ENCODE peak calls at places on chromosomes 1 and 21, in eight cellular contexts. One of them, this sample, is unnamed.
A peak's percentile ranks its signal among the peaks of the same experiment; 100 is the strongest.

GRCh38 chr1:145927916-145928647 is 798 bp upstream of the RBM8A start:
- DNase-seq in endodermal cell: no peak
- DNase-seq in AG04450: no peak
- DNase-seq in upper lobe of right lung: no peak
- DNase-seq in heart right ventricle: no peak
- DNase-seq in brain microvascular endothelial cell: no peak
- DNase-seq in psoas muscle: no peak
- DNase-seq in heart left ventricle: no peak
- DNase-seq in this sample: no peak

GRCh38 chr1:39305555-39305954 is 101.1 kb downstream of the MACF1 start:
- DNase-seq in endodermal cell: no peak
- DNase-seq in AG04450: no peak
- DNase-seq in upper lobe of right lung: no peak
- DNase-seq in heart right ventricle: no peak
- DNase-seq in brain microvascular endothelial cell: no peak
- DNase-seq in psoas muscle: no peak
- DNase-seq in heart left ventricle: no peak
- DNase-seq in this sample: no peak

GRCh38 chr1:22872971-22873664 is 99.5 kb downstream of the LACTBL1 start:
- DNase-seq in endodermal cell: no peak
- DNase-seq in AG04450: no peak
- DNase-seq in upper lobe of right lung: no peak
- DNase-seq in heart right ventricle: no peak
- DNase-seq in brain microvascular endothelial cell: no peak
- DNase-seq in psoas muscle: no peak
- DNase-seq in heart left ventricle: no peak
- DNase-seq in this sample: no peak

GRCh38 chr1:153577138-153577537 is 11.5 kb upstream of the S100A2 start:
- DNase-seq in endodermal cell: no peak
- DNase-seq in AG04450: no peak
- DNase-seq in upper lobe of right lung: no peak
- DNase-seq in heart right ventricle: no peak
- DNase-seq in brain microvascular endothelial cell: no peak
- DNase-seq in psoas muscle: no peak
- DNase-seq in heart left ventricle: no peak
- DNase-seq in this sample: no peak

GRCh38 chr1:6581561-6582305 is 1.9 kb downstream of the ZBTB48 start:
- DNase-seq in endodermal cell: no peak
- DNase-seq in AG04450: no peak
- DNase-seq in upper lobe of right lung: peak; percentile 68
- DNase-seq in heart right ventricle: no peak
- DNase-seq in brain microvascular endothelial cell: no peak
- DNase-seq in psoas muscle: no peak
- DNase-seq in heart left ventricle: no peak
- DNase-seq in this sample: peak; percentile 70

GRCh38 chr1:210455840-210456603 is 127.3 kb downstream of the HHAT start:
- DNase-seq in endodermal cell: no peak
- DNase-seq in AG04450: no peak
- DNase-seq in upper lobe of right lung: no peak
- DNase-seq in heart right ventricle: no peak
- DNase-seq in brain microvascular endothelial cell: no peak
- DNase-seq in psoas muscle: no peak
- DNase-seq in heart left ventricle: no peak
- DNase-seq in this sample: no peak

GRCh38 chr1:216750031-216750627 is 26.9 kb upstream of the ESRRG start:
- DNase-seq in endodermal cell: peak; percentile 78
- DNase-seq in AG04450: peak; percentile 11
- DNase-seq in upper lobe of right lung: no peak
- DNase-seq in heart right ventricle: no peak
- DNase-seq in brain microvascular endothelial cell: peak; percentile 45
- DNase-seq in psoas muscle: no peak
- DNase-seq in heart left ventricle: peak; percentile 19
- DNase-seq in this sample: no peak

GRCh38 chr1:112509005-112509659 is 367 bp downstream of the WNT2B start:
- DNase-seq in endodermal cell: peak; percentile 86
- DNase-seq in AG04450: no peak
- DNase-seq in upper lobe of right lung: peak; percentile 73
- DNase-seq in heart right ventricle: no peak
- DNase-seq in brain microvascular endothelial cell: no peak
- DNase-seq in psoas muscle: no peak
- DNase-seq in heart left ventricle: no peak
- DNase-seq in this sample: peak; percentile 53

GRCh38 chr1:198102454-198102791 is 54.4 kb upstream of the NEK7 start:
- DNase-seq in endodermal cell: no peak
- DNase-seq in AG04450: no peak
- DNase-seq in upper lobe of right lung: no peak
- DNase-seq in heart right ventricle: no peak
- DNase-seq in brain microvascular endothelial cell: no peak
- DNase-seq in psoas muscle: no peak
- DNase-seq in heart left ventricle: no peak
- DNase-seq in this sample: no peak

GRCh38 chr21:32184485-32184884 is 94.4 kb downstream of the MIS18A start:
- DNase-seq in endodermal cell: peak; percentile 63
- DNase-seq in AG04450: no peak
- DNase-seq in upper lobe of right lung: no peak
- DNase-seq in heart right ventricle: no peak
- DNase-seq in brain microvascular endothelial cell: no peak
- DNase-seq in psoas muscle: no peak
- DNase-seq in heart left ventricle: no peak
- DNase-seq in this sample: no peak

GRCh38 chr1:107315652-107316051 is 174.8 kb downstream of the NTNG1 start:
- DNase-seq in endodermal cell: no peak
- DNase-seq in AG04450: no peak
- DNase-seq in upper lobe of right lung: no peak
- DNase-seq in heart right ventricle: no peak
- DNase-seq in brain microvascular endothelial cell: no peak
- DNase-seq in psoas muscle: no peak
- DNase-seq in heart left ventricle: no peak
- DNase-seq in this sample: no peak

GRCh38 chr21:34187935-34188334 is 114.6 kb downstream of the MRPS6 start:
- DNase-seq in endodermal cell: no peak
- DNase-seq in AG04450: no peak
- DNase-seq in upper lobe of right lung: no peak
- DNase-seq in heart right ventricle: peak; percentile 39
- DNase-seq in brain microvascular endothelial cell: no peak
- DNase-seq in psoas muscle: peak; percentile 83
- DNase-seq in heart left ventricle: peak; percentile 40
- DNase-seq in this sample: no peak

GRCh38 chr1:205273551-205273982 is 45.8 kb downstream of the TMCC2 start:
- DNase-seq in endodermal cell: peak; percentile 97
- DNase-seq in AG04450: no peak
- DNase-seq in upper lobe of right lung: peak; percentile 90
- DNase-seq in heart right ventricle: peak; percentile 82
- DNase-seq in brain microvascular endothelial cell: peak; percentile 74
- DNase-seq in psoas muscle: peak; percentile 91
- DNase-seq in heart left ventricle: peak; percentile 85
- DNase-seq in this sample: peak; percentile 91

GRCh38 chr1:9759939-9760338 is 63.8 kb downstream of the CLSTN1 start:
- DNase-seq in endodermal cell: no peak
- DNase-seq in AG04450: no peak
- DNase-seq in upper lobe of right lung: no peak
- DNase-seq in heart right ventricle: no peak
- DNase-seq in brain microvascular endothelial cell: no peak
- DNase-seq in psoas muscle: no peak
- DNase-seq in heart left ventricle: no peak
- DNase-seq in this sample: no peak

GRCh38 chr1:165717918-165718515 is 19.7 kb upstream of the ALDH9A1 start:
- DNase-seq in endodermal cell: peak; percentile 86
- DNase-seq in AG04450: peak; percentile 33
- DNase-seq in upper lobe of right lung: no peak
- DNase-seq in heart right ventricle: no peak
- DNase-seq in brain microvascular endothelial cell: peak; percentile 65
- DNase-seq in psoas muscle: no peak
- DNase-seq in heart left ventricle: peak; percentile 21
- DNase-seq in this sample: no peak

GRCh38 chr1:51170342-51170741 is 65.7 kb upstream of the RNF11 start:
- DNase-seq in endodermal cell: no peak
- DNase-seq in AG04450: no peak
- DNase-seq in upper lobe of right lung: no peak
- DNase-seq in heart right ventricle: no peak
- DNase-seq in brain microvascular endothelial cell: peak; percentile 3
- DNase-seq in psoas muscle: no peak
- DNase-seq in heart left ventricle: no peak
- DNase-seq in this sample: no peak

GRCh38 chr1:93442276-93442675 is 5.6 kb upstream of the FNBP1L start:
- DNase-seq in endodermal cell: peak; percentile 53
- DNase-seq in AG04450: no peak
- DNase-seq in upper lobe of right lung: no peak
- DNase-seq in heart right ventricle: no peak
- DNase-seq in brain microvascular endothelial cell: no peak
- DNase-seq in psoas muscle: no peak
- DNase-seq in heart left ventricle: no peak
- DNase-seq in this sample: peak; percentile 68

GRCh38 chr1:112423207-112423606 is 27.2 kb downstream of the CTTNBP2NL start:
- DNase-seq in endodermal cell: no peak
- DNase-seq in AG04450: no peak
- DNase-seq in upper lobe of right lung: no peak
- DNase-seq in heart right ventricle: no peak
- DNase-seq in brain microvascular endothelial cell: no peak
- DNase-seq in psoas muscle: no peak
- DNase-seq in heart left ventricle: no peak
- DNase-seq in this sample: no peak

GRCh38 chr1:17340358-17340757 is 31.6 kb upstream of the PADI6 start:
- DNase-seq in endodermal cell: peak; percentile 43
- DNase-seq in AG04450: no peak
- DNase-seq in upper lobe of right lung: no peak
- DNase-seq in heart right ventricle: no peak
- DNase-seq in brain microvascular endothelial cell: no peak
- DNase-seq in psoas muscle: no peak
- DNase-seq in heart left ventricle: no peak
- DNase-seq in this sample: no peak

GRCh38 chr1:119626841-119627240 is 21.2 kb downstream of the ZNF697 start:
- DNase-seq in endodermal cell: no peak
- DNase-seq in AG04450: no peak
- DNase-seq in upper lobe of right lung: no peak
- DNase-seq in heart right ventricle: no peak
- DNase-seq in brain microvascular endothelial cell: peak; percentile 22
- DNase-seq in psoas muscle: no peak
- DNase-seq in heart left ventricle: peak; percentile 45
- DNase-seq in this sample: no peak

GRCh38 chr1:31476891-31477846 is 64.2 kb downstream of the SERINC2 start:
- DNase-seq in endodermal cell: no peak
- DNase-seq in AG04450: no peak
- DNase-seq in upper lobe of right lung: no peak
- DNase-seq in heart right ventricle: no peak
- DNase-seq in brain microvascular endothelial cell: no peak
- DNase-seq in psoas muscle: no peak
- DNase-seq in heart left ventricle: no peak
- DNase-seq in this sample: no peak

DNA sequence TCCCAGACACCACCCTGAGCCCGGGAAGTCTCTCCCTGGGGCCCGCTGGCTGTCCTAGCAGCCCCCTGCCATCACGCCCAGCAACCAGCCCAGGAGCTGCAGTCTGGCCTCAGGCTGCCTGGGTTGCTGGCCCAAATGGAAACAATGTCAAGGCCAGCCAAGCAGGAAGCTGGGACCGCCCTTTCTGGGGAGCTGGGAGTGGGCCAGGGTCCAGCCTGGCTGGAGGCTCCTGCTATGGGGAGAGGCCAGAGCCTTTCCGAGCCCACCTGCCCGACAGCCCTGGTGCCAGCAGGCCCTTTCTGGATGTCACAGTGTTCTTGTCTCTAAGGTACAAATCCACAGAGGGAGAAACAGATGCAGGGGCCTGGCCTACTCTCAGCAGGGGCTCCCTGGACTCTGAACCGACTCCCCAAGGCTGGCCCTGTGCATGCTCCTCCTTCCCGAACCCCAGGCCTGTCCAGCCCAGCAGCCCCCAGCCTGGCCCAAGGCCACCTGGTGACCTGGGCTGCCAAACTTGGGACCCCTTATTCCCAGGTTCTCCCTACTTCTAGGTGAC is 1.2 kb upstream of the MMEL1 start:
- DNase-seq in endodermal cell: no peak
- DNase-seq in AG04450: no peak
- DNase-seq in upper lobe of right lung: peak; percentile 61
- DNase-seq in heart right ventricle: no peak
- DNase-seq in brain microvascular endothelial cell: no peak
- DNase-seq in psoas muscle: no peak
- DNase-seq in heart left ventricle: no peak
- DNase-seq in this sample: no peak
- H3K27ac ChIP-seq in endodermal cell: no peak overlapping the region
- H3K27ac ChIP-seq in AG04450: no peak overlapping the region
- H3K27ac ChIP-seq in upper lobe of right lung: no peak overlapping the region
- H3K27ac ChIP-seq in heart right ventricle: no peak overlapping the region
- H3K27ac ChIP-seq in brain microvascular endothelial cell: no peak overlapping the region
- H3K27ac ChIP-seq in psoas muscle: no peak overlapping the region
- H3K27ac ChIP-seq in heart left ventricle: no peak overlapping the region
- H3K27ac ChIP-seq in this sample: no peak overlapping the region

DNA sequence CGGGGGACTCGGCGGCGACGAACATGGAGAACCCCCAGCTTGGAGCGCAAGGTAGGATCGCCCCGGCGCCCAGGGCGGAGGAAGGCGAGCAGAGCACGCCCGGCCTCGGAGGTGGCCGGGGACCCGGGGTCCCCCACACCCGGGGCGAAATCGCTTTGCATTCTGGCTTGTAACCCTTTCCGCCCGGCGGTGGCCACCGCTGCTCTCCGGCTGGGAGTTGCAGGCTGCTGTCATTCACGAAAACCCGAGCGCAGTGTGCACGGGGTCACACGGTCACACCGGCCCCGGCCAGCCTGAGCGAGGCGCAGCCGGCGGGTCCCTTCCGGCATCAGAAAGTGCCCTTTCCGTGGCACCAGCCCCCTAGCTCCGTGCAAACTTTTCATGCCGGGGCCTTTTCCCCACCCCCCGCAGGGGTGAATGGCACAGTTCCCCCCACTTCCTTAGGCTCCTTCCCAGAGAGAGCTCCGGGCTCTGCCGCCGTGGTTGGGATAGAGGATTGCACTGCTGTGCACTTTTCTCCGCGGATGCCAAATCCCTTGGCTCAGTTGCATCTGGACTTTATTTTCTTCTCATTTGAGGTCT is 779 bp downstream of the KAZN start:
- DNase-seq in endodermal cell: peak; percentile 77
- DNase-seq in AG04450: no peak
- DNase-seq in upper lobe of right lung: no peak
- DNase-seq in heart right ventricle: no peak
- DNase-seq in brain microvascular endothelial cell: no peak
- DNase-seq in psoas muscle: no peak
- DNase-seq in heart left ventricle: no peak
- DNase-seq in this sample: no peak
- TF ChIP-seq CTCF in endodermal cell: no peak
- TF ChIP-seq CTCF in AG04450: no peak
- TF ChIP-seq CTCF in upper lobe of right lung: no peak
- TF ChIP-seq CTCF in heart right ventricle: no peak
- TF ChIP-seq CTCF in brain microvascular endothelial cell: no peak
- TF ChIP-seq CTCF in psoas muscle: no peak
- TF ChIP-seq CTCF in heart left ventricle: no peak
- TF ChIP-seq CTCF in this sample: no peak

GRCh38 chr1:41367102-41367537 is 5.9 kb downstream of the FOXO6 start:
- DNase-seq in endodermal cell: no peak
- DNase-seq in AG04450: no peak
- DNase-seq in upper lobe of right lung: no peak
- DNase-seq in heart right ventricle: no peak
- DNase-seq in brain microvascular endothelial cell: no peak
- DNase-seq in psoas muscle: no peak
- DNase-seq in heart left ventricle: no peak
- DNase-seq in this sample: no peak
- H3K4me3 ChIP-seq in endodermal cell: no peak overlapping the region
- H3K4me3 ChIP-seq in AG04450: no peak overlapping the region
- H3K4me3 ChIP-seq in upper lobe of right lung: no peak overlapping the region
- H3K4me3 ChIP-seq in heart right ventricle: no peak overlapping the region
- H3K4me3 ChIP-seq in brain microvascular endothelial cell: no peak overlapping the region
- H3K4me3 ChIP-seq in psoas muscle: peak overlapping the region; percentile 67
- H3K4me3 ChIP-seq in heart left ventricle: no peak overlapping the region
- H3K4me3 ChIP-seq in this sample: peak overlapping the region; percentile 48

GRCh38 chr1:30187413-30188023 is 535.9 kb downstream of the MATN1 start:
- DNase-seq in endodermal cell: peak; percentile 26
- DNase-seq in AG04450: no peak
- DNase-seq in upper lobe of right lung: no peak
- DNase-seq in heart right ventricle: no peak
- DNase-seq in brain microvascular endothelial cell: no peak
- DNase-seq in psoas muscle: no peak
- DNase-seq in heart left ventricle: no peak
- DNase-seq in this sample: no peak
- H3K27ac ChIP-seq in endodermal cell: no peak overlapping the region
- H3K27ac ChIP-seq in AG04450: no peak overlapping the region
- H3K27ac ChIP-seq in upper lobe of right lung: no peak overlapping the region
- H3K27ac ChIP-seq in heart right ventricle: no peak overlapping the region
- H3K27ac ChIP-seq in brain microvascular endothelial cell: no peak overlapping the region
- H3K27ac ChIP-seq in psoas muscle: no peak overlapping the region
- H3K27ac ChIP-seq in heart left ventricle: no peak overlapping the region
- H3K27ac ChIP-seq in this sample: no peak overlapping the region